ENCODE peak calls at places on chromosomes 11 and 22, in four cellular contexts. One of them, this sample, is unnamed.

GRCh38 chr11:69292221-69292648 is 1.7 kb upstream of the MYEOV start:
- DNase-seq in K562: peak
- DNase-seq in H1: no peak
- DNase-seq in GM12878: no peak
- DNase-seq in this sample: no peak

GRCh38 chr11:22626573-22627239 is 1.1 kb upstream of the FANCF start:
- DNase-seq in K562: no peak
- DNase-seq in H1: no peak
- DNase-seq in GM12878: no peak
- DNase-seq in this sample: no peak

GRCh38 chr11:76493626-76494539 is 49.1 kb downstream of the EMSY start:
- DNase-seq in K562: no peak
- DNase-seq in H1: no peak
- DNase-seq in GM12878: no peak
- DNase-seq in this sample: no peak

GRCh38 chr11:77038825-77039326 is 4.7 kb downstream of the B3GNT6 start:
- DNase-seq in K562: no peak
- DNase-seq in H1: no peak
- DNase-seq in GM12878: no peak
- DNase-seq in this sample: no peak

GRCh38 chr11:114062272-114062671 is 2.8 kb downstream of the ZBTB16 start:
- DNase-seq in K562: no peak
- DNase-seq in H1: no peak
- DNase-seq in GM12878: no peak
- DNase-seq in this sample: no peak

GRCh38 chr22:38923463-38924196 is 33.8 kb upstream of the APOBEC3A start:
- DNase-seq in K562: peak
- DNase-seq in H1: no peak
- DNase-seq in GM12878: no peak
- DNase-seq in this sample: peak

GRCh38 chr11:119993732-119994131 is 144.2 kb downstream of the TRIM29 start:
- DNase-seq in K562: no peak
- DNase-seq in H1: no peak
- DNase-seq in GM12878: no peak
- DNase-seq in this sample: no peak

GRCh38 chr22:20175597-20175900 is 24.7 kb upstream of the CCDC188 start:
- DNase-seq in K562: no peak
- DNase-seq in H1: no peak
- DNase-seq in GM12878: no peak
- DNase-seq in this sample: no peak

GRCh38 chr11:114291381-114291780 is 4.8 kb upstream of the NNMT start:
- DNase-seq in K562: no peak
- DNase-seq in H1: no peak
- DNase-seq in GM12878: no peak
- DNase-seq in this sample: no peak

GRCh38 chr11:128517457-128518230 is 69.7 kb downstream of the ETS1 start:
- DNase-seq in K562: no peak
- DNase-seq in H1: no peak
- DNase-seq in GM12878: no peak
- DNase-seq in this sample: no peak

GRCh38 chr11:83222499-83222898 is 29.0 kb downstream of the ANKRD42 start:
- DNase-seq in K562: no peak
- DNase-seq in H1: no peak
- DNase-seq in GM12878: no peak
- DNase-seq in this sample: no peak

GRCh38 chr22:37045958-37046357 is 5.6 kb upstream of the KCTD17 start:
- DNase-seq in K562: peak
- DNase-seq in H1: no peak
- DNase-seq in GM12878: no peak
- DNase-seq in this sample: no peak

GRCh38 chr11:36361901-36362391 is 65.9 kb downstream of the PRR5L start:
- DNase-seq in K562: no peak
- DNase-seq in H1: peak
- DNase-seq in GM12878: no peak
- DNase-seq in this sample: no peak

GRCh38 chr11:9662273-9662672 is 1.6 kb upstream of the SWAP70 start:
- DNase-seq in K562: no peak
- DNase-seq in H1: no peak
- DNase-seq in GM12878: no peak
- DNase-seq in this sample: no peak

GRCh38 chr11:69425444-69425843 is 56.0 kb upstream of the LINC01488 start:
- DNase-seq in K562: peak
- DNase-seq in H1: no peak
- DNase-seq in GM12878: no peak
- DNase-seq in this sample: no peak

GRCh38 chr11:69316941-69317340 is 23.0 kb downstream of the MYEOV start:
- DNase-seq in K562: no peak
- DNase-seq in H1: no peak
- DNase-seq in GM12878: no peak
- DNase-seq in this sample: no peak

GRCh38 chr22:17266261-17266971 is 47.2 kb upstream of the ADA2 start:
- DNase-seq in K562: no peak
- DNase-seq in H1: no peak
- DNase-seq in GM12878: no peak
- DNase-seq in this sample: no peak

GRCh38 chr11:73998846-73999575 is 9.9 kb downstream of the UCP3 start:
- DNase-seq in K562: no peak
- DNase-seq in H1: no peak
- DNase-seq in GM12878: no peak
- DNase-seq in this sample: no peak

GRCh38 chr11:39327302-39327701 is 2132.2 kb downstream of the LRRC4C start:
- DNase-seq in K562: no peak
- DNase-seq in H1: no peak
- DNase-seq in GM12878: no peak
- DNase-seq in this sample: no peak

GRCh38 chr11:113628912-113629311 is 77.2 kb downstream of the TMPRSS5 start:
- DNase-seq in K562: no peak
- DNase-seq in H1: peak
- DNase-seq in GM12878: no peak
- DNase-seq in this sample: no peak

GRCh38 chr11:109933126-109933525 is 160.1 kb upstream of the ZC3H12C start:
- DNase-seq in K562: no peak
- DNase-seq in H1: no peak
- DNase-seq in GM12878: no peak
- DNase-seq in this sample: no peak

GRCh38 chr11:65134952-65135632 is 773 bp upstream of the SYVN1 start:
- DNase-seq in K562: peak
- DNase-seq in H1: peak
- DNase-seq in GM12878: no peak
- DNase-seq in this sample: peak
- TF ChIP-seq EGR1 in K562: peak
- TF ChIP-seq EGR1 in H1: no peak
- TF ChIP-seq EGR1 in GM12878: no peak
- TF ChIP-seq EGR1 in this sample: no peak

DNA sequence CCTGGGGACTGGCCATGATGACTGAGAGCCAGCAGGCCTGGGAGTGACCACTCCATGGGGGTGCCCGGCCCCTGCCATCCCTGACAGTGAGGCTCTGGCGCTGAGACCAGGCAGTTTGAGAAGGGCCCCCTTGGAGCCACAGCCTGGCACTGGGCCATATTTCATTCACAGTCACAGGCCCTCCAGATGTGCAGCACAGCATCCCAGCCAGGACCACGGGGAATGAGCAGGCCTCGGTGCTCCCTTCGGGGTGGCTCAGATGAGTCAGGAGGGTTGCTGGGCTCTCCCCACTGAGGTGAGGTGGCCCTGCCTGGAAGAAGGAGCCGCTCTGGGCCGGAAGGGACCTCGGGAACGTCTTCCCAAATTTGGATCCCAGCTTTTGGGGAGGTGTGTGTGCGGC is 53.0 kb downstream of the GRAMD4 start:
- DNase-seq in K562: no peak
- DNase-seq in H1: no peak
- DNase-seq in GM12878: no peak
- DNase-seq in this sample: no peak
- H3K27ac ChIP-seq in K562: no peak
- H3K27ac ChIP-seq in H1: no peak
- H3K27ac ChIP-seq in GM12878: no peak
- H3K27ac ChIP-seq in this sample: no peak

DNA sequence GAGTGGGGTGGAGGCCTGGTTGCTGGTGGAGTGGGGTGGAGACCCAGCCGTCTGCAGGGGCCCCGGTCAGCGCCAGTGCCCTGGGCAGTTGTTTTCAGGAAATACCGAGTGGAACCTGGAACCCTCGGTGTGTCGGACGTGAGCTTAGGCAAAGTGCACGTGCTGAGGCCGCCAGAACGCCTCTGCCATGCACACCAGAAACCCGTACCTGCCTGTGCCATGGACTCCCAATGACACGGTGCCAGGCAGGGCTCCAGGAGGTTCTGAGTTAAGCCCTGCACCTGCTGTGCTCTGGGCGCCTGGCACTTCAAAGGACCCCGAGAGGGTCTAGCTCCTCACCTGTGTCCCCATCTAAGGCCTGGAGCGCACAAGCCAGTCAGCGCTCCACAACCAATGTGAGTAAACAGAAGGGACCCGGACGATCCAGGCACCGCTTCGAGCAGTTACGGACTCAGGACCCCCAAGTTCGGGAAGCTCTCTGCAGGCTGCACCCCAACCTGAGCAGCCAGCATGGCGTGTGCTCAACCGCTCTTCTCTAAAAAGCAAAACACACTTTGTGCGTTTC is 12.3 kb downstream of the TOLLIP start:
- DNase-seq in K562: no peak
- DNase-seq in H1: no peak
- DNase-seq in GM12878: no peak
- DNase-seq in this sample: no peak
- TF ChIP-seq EGR1 in K562: no peak
- TF ChIP-seq EGR1 in H1: no peak
- TF ChIP-seq EGR1 in GM12878: no peak
- TF ChIP-seq EGR1 in this sample: no peak

DNA sequence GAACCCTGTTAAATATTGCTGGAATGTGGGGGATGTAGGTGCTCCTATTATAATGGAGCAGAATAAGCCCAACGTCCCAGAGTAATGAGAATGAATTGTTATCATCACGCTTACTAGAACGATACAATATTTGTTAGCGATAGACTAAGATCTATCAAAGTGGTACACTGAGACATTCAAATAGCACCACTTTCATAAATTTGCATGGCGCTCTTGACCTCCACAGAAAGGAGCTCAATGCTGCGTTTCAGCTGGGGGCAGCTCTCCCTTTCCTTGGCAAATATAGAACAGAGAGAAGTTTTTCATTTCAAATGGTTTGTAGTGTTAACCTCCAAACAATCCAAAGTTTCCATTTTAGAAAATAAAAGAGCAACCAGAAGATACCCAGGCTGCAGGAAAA is 38.2 kb upstream of the BLID start:
- DNase-seq in K562: no peak
- DNase-seq in H1: no peak
- DNase-seq in GM12878: no peak
- DNase-seq in this sample: no peak
- H3K27ac ChIP-seq in K562: no peak
- H3K27ac ChIP-seq in H1: no peak
- H3K27ac ChIP-seq in GM12878: no peak
- H3K27ac ChIP-seq in this sample: peak

GRCh38 chr11:131042041-131042390 is 125.7 kb upstream of the SNX19 start:
- DNase-seq in K562: no peak
- DNase-seq in H1: no peak
- DNase-seq in GM12878: no peak
- DNase-seq in this sample: no peak
- TF ChIP-seq EGR1 in K562: no peak
- TF ChIP-seq EGR1 in H1: no peak
- TF ChIP-seq EGR1 in GM12878: no peak
- TF ChIP-seq EGR1 in this sample: no peak

GRCh38 chr11:132311703-132312102 is 941.3 kb downstream of the NTM start:
- DNase-seq in K562: no peak
- DNase-seq in H1: no peak
- DNase-seq in GM12878: no peak
- DNase-seq in this sample: no peak

GRCh38 chr11:132307309-132308020 is 937.0 kb downstream of the NTM start:
- DNase-seq in K562: no peak
- DNase-seq in H1: no peak
- DNase-seq in GM12878: no peak
- DNase-seq in this sample: no peak

GRCh38 chr11:132312161-132312560 is 941.7 kb downstream of the NTM start:
- DNase-seq in K562: no peak
- DNase-seq in H1: no peak
- DNase-seq in GM12878: no peak
- DNase-seq in this sample: no peak

GRCh38 chr11:132310390-132311375 is 940.3 kb downstream of the NTM start:
- DNase-seq in K562: no peak
- DNase-seq in H1: no peak
- DNase-seq in GM12878: no peak
- DNase-seq in this sample: no peak

GRCh38 chr11:132312616-132313210 is 942.3 kb downstream of the NTM start:
- DNase-seq in K562: peak
- DNase-seq in H1: peak
- DNase-seq in GM12878: no peak
- DNase-seq in this sample: no peak
- H3K27ac ChIP-seq in K562: no peak
- H3K27ac ChIP-seq in H1: no peak
- H3K27ac ChIP-seq in GM12878: no peak
- H3K27ac ChIP-seq in this sample: no peak

GRCh38 chr11:60854140-60854846 is 1.5 kb downstream of the PTGDR2 start:
- DNase-seq in K562: peak
- DNase-seq in H1: no peak
- DNase-seq in GM12878: no peak
- DNase-seq in this sample: no peak
- TF ChIP-seq EGR1 in K562: peak
- TF ChIP-seq EGR1 in H1: no peak
- TF ChIP-seq EGR1 in GM12878: no peak
- TF ChIP-seq EGR1 in this sample: no peak

GRCh38 chr11:10979529-10979928 is 121.7 kb upstream of the ZBED5 start:
- DNase-seq in K562: no peak
- DNase-seq in H1: no peak
- DNase-seq in GM12878: no peak
- DNase-seq in this sample: no peak

GRCh38 chr11:10973416-10973815 is 115.6 kb upstream of the ZBED5 start:
- DNase-seq in K562: no peak
- DNase-seq in H1: no peak
- DNase-seq in GM12878: no peak
- DNase-seq in this sample: no peak

GRCh38 chr11:10982695-10983492 is 125.0 kb upstream of the ZBED5 start:
- DNase-seq in K562: peak
- DNase-seq in H1: no peak
- DNase-seq in GM12878: no peak
- DNase-seq in this sample: peak

GRCh38 chr11:10975287-10975721 is 117.5 kb upstream of the ZBED5 start:
- DNase-seq in K562: no peak
- DNase-seq in H1: no peak
- DNase-seq in GM12878: no peak
- DNase-seq in this sample: no peak

DNA sequence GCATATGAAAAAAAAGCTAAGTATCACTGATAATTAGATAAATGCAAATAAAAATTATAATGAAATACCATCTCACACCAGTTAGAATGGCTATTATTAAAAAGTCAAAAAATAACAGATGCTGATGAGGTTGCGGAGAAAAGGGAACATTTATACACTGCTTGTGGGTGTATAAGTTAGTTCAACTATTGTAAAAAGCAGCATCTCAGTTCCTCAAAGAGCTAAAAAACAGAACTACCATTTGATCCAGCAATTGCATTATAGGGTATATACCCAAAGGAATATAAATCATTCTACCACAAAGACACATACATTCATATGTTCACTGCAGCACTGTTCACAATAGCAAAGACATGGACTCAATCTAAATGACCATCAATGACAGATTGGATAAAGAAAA is 120.3 kb upstream of the ZBED5 start:
- DNase-seq in K562: no peak
- DNase-seq in H1: no peak
- DNase-seq in GM12878: no peak
- DNase-seq in this sample: no peak
- H3K27ac ChIP-seq in K562: no peak
- H3K27ac ChIP-seq in H1: no peak
- H3K27ac ChIP-seq in GM12878: no peak
- H3K27ac ChIP-seq in this sample: no peak